ENCODE peak calls at places on chromosomes 1 and 21, in nine cellular contexts. One of them, this sample, is unnamed.

GRCh38 chr1:81042225-81042624 is 758.5 kb upstream of the ADGRL2 start:
- DNase-seq in mesendoderm: no peak
- DNase-seq in hepatocyte: no peak
- DNase-seq in activated naive CD4-positive, alpha-beta T cell: no peak
- DNase-seq in psoas muscle: no peak
- DNase-seq in left cardiac atrium: no peak
- DNase-seq in NCI-H1105 treated with DMSO at 0.1 percent for 48 hours: no peak
- DNase-seq in brain microvascular endothelial cell: no peak
- DNase-seq in upper lobe of right lung: no peak
- DNase-seq in this sample: no peak

GRCh38 chr1:108158893-108159292 is 41.2 kb downstream of the SLC25A24 start:
- DNase-seq in mesendoderm: no peak
- DNase-seq in hepatocyte: no peak
- DNase-seq in NCI-H1105 treated with DMSO at 0.1 percent for 48 hours: no peak
- DNase-seq in brain microvascular endothelial cell: no peak
- DNase-seq in psoas muscle: no peak
- DNase-seq in upper lobe of right lung: no peak
- DNase-seq in activated naive CD4-positive, alpha-beta T cell: no peak
- DNase-seq in left cardiac atrium: no peak
- DNase-seq in this sample: no peak

GRCh38 chr1:245802941-245803665 is 648.3 kb downstream of the KIF26B start:
- DNase-seq in NCI-H1105 treated with DMSO at 0.1 percent for 48 hours: no peak
- DNase-seq in brain microvascular endothelial cell: no peak
- DNase-seq in activated naive CD4-positive, alpha-beta T cell: no peak
- DNase-seq in upper lobe of right lung: no peak
- DNase-seq in hepatocyte: no peak
- DNase-seq in psoas muscle: no peak
- DNase-seq in left cardiac atrium: no peak
- DNase-seq in mesendoderm: no peak
- DNase-seq in this sample: no peak

GRCh38 chr1:53652441-53653199 is 86.3 kb downstream of the GLIS1 start:
- DNase-seq in psoas muscle: no peak
- DNase-seq in mesendoderm: no peak
- DNase-seq in NCI-H1105 treated with DMSO at 0.1 percent for 48 hours: no peak
- DNase-seq in left cardiac atrium: no peak
- DNase-seq in upper lobe of right lung: peak
- DNase-seq in activated naive CD4-positive, alpha-beta T cell: no peak
- DNase-seq in brain microvascular endothelial cell: no peak
- DNase-seq in hepatocyte: no peak
- DNase-seq in this sample: no peak

GRCh38 chr1:27604579-27605299 is 795 bp upstream of the AHDC1 start:
- DNase-seq in brain microvascular endothelial cell: no peak
- DNase-seq in upper lobe of right lung: no peak
- DNase-seq in hepatocyte: no peak
- DNase-seq in NCI-H1105 treated with DMSO at 0.1 percent for 48 hours: no peak
- DNase-seq in mesendoderm: peak
- DNase-seq in left cardiac atrium: no peak
- DNase-seq in activated naive CD4-positive, alpha-beta T cell: no peak
- DNase-seq in psoas muscle: no peak
- DNase-seq in this sample: no peak

GRCh38 chr1:106022312-106022902 is 1034.1 kb upstream of the PRMT6 start:
- DNase-seq in psoas muscle: no peak
- DNase-seq in hepatocyte: peak
- DNase-seq in NCI-H1105 treated with DMSO at 0.1 percent for 48 hours: peak
- DNase-seq in mesendoderm: peak
- DNase-seq in left cardiac atrium: no peak
- DNase-seq in brain microvascular endothelial cell: no peak
- DNase-seq in upper lobe of right lung: no peak
- DNase-seq in activated naive CD4-positive, alpha-beta T cell: no peak
- DNase-seq in this sample: no peak

GRCh38 chr1:23980006-23980724 is at the start of gene SRSF10:
- DNase-seq in brain microvascular endothelial cell: peak
- DNase-seq in mesendoderm: peak
- DNase-seq in upper lobe of right lung: peak
- DNase-seq in psoas muscle: peak
- DNase-seq in activated naive CD4-positive, alpha-beta T cell: peak
- DNase-seq in hepatocyte: peak
- DNase-seq in left cardiac atrium: peak
- DNase-seq in NCI-H1105 treated with DMSO at 0.1 percent for 48 hours: peak
- DNase-seq in this sample: peak

GRCh38 chr1:244118087-244118761 is 67.1 kb downstream of the ZBTB18 start:
- DNase-seq in NCI-H1105 treated with DMSO at 0.1 percent for 48 hours: no peak
- DNase-seq in mesendoderm: no peak
- DNase-seq in psoas muscle: no peak
- DNase-seq in brain microvascular endothelial cell: no peak
- DNase-seq in hepatocyte: no peak
- DNase-seq in upper lobe of right lung: no peak
- DNase-seq in activated naive CD4-positive, alpha-beta T cell: no peak
- DNase-seq in left cardiac atrium: no peak
- DNase-seq in this sample: no peak

GRCh38 chr1:29235955-29236742 is at the start of gene PTPRU:
- DNase-seq in psoas muscle: peak
- DNase-seq in activated naive CD4-positive, alpha-beta T cell: peak
- DNase-seq in mesendoderm: peak
- DNase-seq in hepatocyte: peak
- DNase-seq in brain microvascular endothelial cell: peak
- DNase-seq in left cardiac atrium: peak
- DNase-seq in NCI-H1105 treated with DMSO at 0.1 percent for 48 hours: peak
- DNase-seq in upper lobe of right lung: peak
- DNase-seq in this sample: peak

GRCh38 chr1:235502601-235503332 is 1.5 kb downstream of the B3GALNT2 start:
- DNase-seq in NCI-H1105 treated with DMSO at 0.1 percent for 48 hours: peak
- DNase-seq in left cardiac atrium: no peak
- DNase-seq in activated naive CD4-positive, alpha-beta T cell: no peak
- DNase-seq in hepatocyte: peak
- DNase-seq in mesendoderm: no peak
- DNase-seq in upper lobe of right lung: no peak
- DNase-seq in psoas muscle: no peak
- DNase-seq in brain microvascular endothelial cell: peak
- DNase-seq in this sample: no peak

GRCh38 chr1:192657760-192658159 is 21.8 kb downstream of the RGS13 start:
- DNase-seq in hepatocyte: no peak
- DNase-seq in activated naive CD4-positive, alpha-beta T cell: no peak
- DNase-seq in brain microvascular endothelial cell: no peak
- DNase-seq in NCI-H1105 treated with DMSO at 0.1 percent for 48 hours: no peak
- DNase-seq in upper lobe of right lung: no peak
- DNase-seq in psoas muscle: no peak
- DNase-seq in mesendoderm: no peak
- DNase-seq in left cardiac atrium: no peak
- DNase-seq in this sample: no peak

GRCh38 chr1:172708452-172708851 is 49.5 kb downstream of the FASLG start:
- DNase-seq in upper lobe of right lung: no peak
- DNase-seq in hepatocyte: no peak
- DNase-seq in mesendoderm: no peak
- DNase-seq in NCI-H1105 treated with DMSO at 0.1 percent for 48 hours: no peak
- DNase-seq in activated naive CD4-positive, alpha-beta T cell: no peak
- DNase-seq in psoas muscle: no peak
- DNase-seq in left cardiac atrium: no peak
- DNase-seq in brain microvascular endothelial cell: no peak
- DNase-seq in this sample: no peak

GRCh38 chr1:43990271-43991199 is 864 bp upstream of the CCDC24 start:
- DNase-seq in left cardiac atrium: no peak
- DNase-seq in mesendoderm: no peak
- DNase-seq in activated naive CD4-positive, alpha-beta T cell: no peak
- DNase-seq in brain microvascular endothelial cell: no peak
- DNase-seq in psoas muscle: no peak
- DNase-seq in hepatocyte: no peak
- DNase-seq in NCI-H1105 treated with DMSO at 0.1 percent for 48 hours: no peak
- DNase-seq in upper lobe of right lung: no peak
- DNase-seq in this sample: no peak

GRCh38 chr1:94385354-94385947 is 32.7 kb upstream of the ABCD3 start:
- DNase-seq in mesendoderm: no peak
- DNase-seq in activated naive CD4-positive, alpha-beta T cell: no peak
- DNase-seq in hepatocyte: no peak
- DNase-seq in psoas muscle: no peak
- DNase-seq in upper lobe of right lung: no peak
- DNase-seq in NCI-H1105 treated with DMSO at 0.1 percent for 48 hours: no peak
- DNase-seq in brain microvascular endothelial cell: no peak
- DNase-seq in left cardiac atrium: no peak
- DNase-seq in this sample: no peak

GRCh38 chr1:56547977-56548376 is 31.4 kb downstream of the PLPP3 start:
- DNase-seq in psoas muscle: peak
- DNase-seq in left cardiac atrium: peak
- DNase-seq in activated naive CD4-positive, alpha-beta T cell: no peak
- DNase-seq in mesendoderm: no peak
- DNase-seq in hepatocyte: no peak
- DNase-seq in brain microvascular endothelial cell: no peak
- DNase-seq in upper lobe of right lung: no peak
- DNase-seq in NCI-H1105 treated with DMSO at 0.1 percent for 48 hours: no peak
- DNase-seq in this sample: no peak

GRCh38 chr1:78047131-78047530 is 1.4 kb downstream of the GIPC2 start:
- DNase-seq in brain microvascular endothelial cell: no peak
- DNase-seq in mesendoderm: no peak
- DNase-seq in NCI-H1105 treated with DMSO at 0.1 percent for 48 hours: peak
- DNase-seq in activated naive CD4-positive, alpha-beta T cell: no peak
- DNase-seq in upper lobe of right lung: no peak
- DNase-seq in hepatocyte: no peak
- DNase-seq in left cardiac atrium: no peak
- DNase-seq in psoas muscle: no peak
- DNase-seq in this sample: no peak

GRCh38 chr1:238647877-238648276 is 738.5 kb upstream of the CHRM3 start:
- DNase-seq in upper lobe of right lung: no peak
- DNase-seq in activated naive CD4-positive, alpha-beta T cell: no peak
- DNase-seq in NCI-H1105 treated with DMSO at 0.1 percent for 48 hours: no peak
- DNase-seq in brain microvascular endothelial cell: peak
- DNase-seq in hepatocyte: peak
- DNase-seq in left cardiac atrium: no peak
- DNase-seq in mesendoderm: peak
- DNase-seq in psoas muscle: no peak
- DNase-seq in this sample: no peak

GRCh38 chr1:222053790-222054294 is 312.0 kb upstream of the DUSP10 start:
- DNase-seq in NCI-H1105 treated with DMSO at 0.1 percent for 48 hours: no peak
- DNase-seq in psoas muscle: no peak
- DNase-seq in left cardiac atrium: no peak
- DNase-seq in mesendoderm: no peak
- DNase-seq in brain microvascular endothelial cell: no peak
- DNase-seq in upper lobe of right lung: no peak
- DNase-seq in hepatocyte: no peak
- DNase-seq in activated naive CD4-positive, alpha-beta T cell: no peak
- DNase-seq in this sample: no peak

GRCh38 chr21:38171723-38172344 is 85.0 kb upstream of the KCNJ15 start:
- DNase-seq in mesendoderm: peak
- DNase-seq in psoas muscle: no peak
- DNase-seq in left cardiac atrium: peak
- DNase-seq in upper lobe of right lung: no peak
- DNase-seq in NCI-H1105 treated with DMSO at 0.1 percent for 48 hours: no peak
- DNase-seq in activated naive CD4-positive, alpha-beta T cell: no peak
- DNase-seq in brain microvascular endothelial cell: peak
- DNase-seq in hepatocyte: peak
- DNase-seq in this sample: no peak

GRCh38 chr1:223815865-223816264 is 29.9 kb downstream of the TP53BP2 start:
- DNase-seq in hepatocyte: no peak
- DNase-seq in activated naive CD4-positive, alpha-beta T cell: no peak
- DNase-seq in left cardiac atrium: no peak
- DNase-seq in mesendoderm: no peak
- DNase-seq in NCI-H1105 treated with DMSO at 0.1 percent for 48 hours: no peak
- DNase-seq in brain microvascular endothelial cell: peak
- DNase-seq in psoas muscle: no peak
- DNase-seq in upper lobe of right lung: no peak
- DNase-seq in this sample: no peak

GRCh38 chr1:235358899-235359298 is 8.3 kb upstream of the TBCE start:
- DNase-seq in left cardiac atrium: no peak
- DNase-seq in hepatocyte: no peak
- DNase-seq in NCI-H1105 treated with DMSO at 0.1 percent for 48 hours: no peak
- DNase-seq in psoas muscle: no peak
- DNase-seq in mesendoderm: no peak
- DNase-seq in upper lobe of right lung: no peak
- DNase-seq in activated naive CD4-positive, alpha-beta T cell: no peak
- DNase-seq in brain microvascular endothelial cell: no peak
- DNase-seq in this sample: no peak

GRCh38 chr1:231959225-231959884 is 332.8 kb downstream of the DISC1 start:
- DNase-seq in hepatocyte: no peak
- DNase-seq in upper lobe of right lung: no peak
- DNase-seq in mesendoderm: no peak
- DNase-seq in NCI-H1105 treated with DMSO at 0.1 percent for 48 hours: no peak
- DNase-seq in psoas muscle: no peak
- DNase-seq in brain microvascular endothelial cell: no peak
- DNase-seq in left cardiac atrium: no peak
- DNase-seq in activated naive CD4-positive, alpha-beta T cell: no peak
- DNase-seq in this sample: no peak

GRCh38 chr1:6348511-6349191 is 44.9 kb downstream of the ACOT7 start:
- DNase-seq in brain microvascular endothelial cell: peak
- DNase-seq in upper lobe of right lung: no peak
- DNase-seq in hepatocyte: no peak
- DNase-seq in mesendoderm: peak
- DNase-seq in activated naive CD4-positive, alpha-beta T cell: peak
- DNase-seq in NCI-H1105 treated with DMSO at 0.1 percent for 48 hours: no peak
- DNase-seq in psoas muscle: peak
- DNase-seq in left cardiac atrium: peak
- DNase-seq in this sample: no peak

GRCh38 chr1:46747683-46748288 is 28.9 kb upstream of the EFCAB14 start:
- DNase-seq in left cardiac atrium: peak
- DNase-seq in hepatocyte: peak
- DNase-seq in activated naive CD4-positive, alpha-beta T cell: no peak
- DNase-seq in psoas muscle: no peak
- DNase-seq in NCI-H1105 treated with DMSO at 0.1 percent for 48 hours: peak
- DNase-seq in upper lobe of right lung: no peak
- DNase-seq in brain microvascular endothelial cell: peak
- DNase-seq in mesendoderm: peak
- DNase-seq in this sample: no peak

GRCh38 chr1:12144236-12144635 is 22.6 kb upstream of the TNFRSF1B start:
- DNase-seq in activated naive CD4-positive, alpha-beta T cell: no peak
- DNase-seq in NCI-H1105 treated with DMSO at 0.1 percent for 48 hours: no peak
- DNase-seq in psoas muscle: no peak
- DNase-seq in mesendoderm: no peak
- DNase-seq in left cardiac atrium: no peak
- DNase-seq in upper lobe of right lung: no peak
- DNase-seq in hepatocyte: peak
- DNase-seq in brain microvascular endothelial cell: no peak
- DNase-seq in this sample: no peak

GRCh38 chr1:41648230-41648629 is 163.7 kb upstream of the EDN2 start:
- DNase-seq in mesendoderm: no peak
- DNase-seq in brain microvascular endothelial cell: no peak
- DNase-seq in left cardiac atrium: no peak
- DNase-seq in hepatocyte: no peak
- DNase-seq in activated naive CD4-positive, alpha-beta T cell: no peak
- DNase-seq in psoas muscle: no peak
- DNase-seq in NCI-H1105 treated with DMSO at 0.1 percent for 48 hours: no peak
- DNase-seq in upper lobe of right lung: no peak
- DNase-seq in this sample: no peak

GRCh38 chr1:62144238-62144831 is 50.3 kb upstream of the L1TD1 start:
- DNase-seq in hepatocyte: peak
- DNase-seq in activated naive CD4-positive, alpha-beta T cell: peak
- DNase-seq in NCI-H1105 treated with DMSO at 0.1 percent for 48 hours: peak
- DNase-seq in upper lobe of right lung: no peak
- DNase-seq in psoas muscle: no peak
- DNase-seq in mesendoderm: peak
- DNase-seq in brain microvascular endothelial cell: peak
- DNase-seq in left cardiac atrium: no peak
- DNase-seq in this sample: no peak

GRCh38 chr1:66402194-66402593 is 131.8 kb upstream of the SGIP1 start:
- DNase-seq in brain microvascular endothelial cell: no peak
- DNase-seq in upper lobe of right lung: no peak
- DNase-seq in mesendoderm: no peak
- DNase-seq in activated naive CD4-positive, alpha-beta T cell: no peak
- DNase-seq in hepatocyte: no peak
- DNase-seq in psoas muscle: peak
- DNase-seq in left cardiac atrium: peak
- DNase-seq in NCI-H1105 treated with DMSO at 0.1 percent for 48 hours: no peak
- DNase-seq in this sample: no peak

GRCh38 chr1:100510441-100510840 is 27.5 kb upstream of the GPR88 start:
- DNase-seq in psoas muscle: no peak
- DNase-seq in brain microvascular endothelial cell: no peak
- DNase-seq in left cardiac atrium: no peak
- DNase-seq in mesendoderm: no peak
- DNase-seq in upper lobe of right lung: no peak
- DNase-seq in NCI-H1105 treated with DMSO at 0.1 percent for 48 hours: no peak
- DNase-seq in hepatocyte: no peak
- DNase-seq in activated naive CD4-positive, alpha-beta T cell: no peak
- DNase-seq in this sample: no peak

GRCh38 chr1:202009326-202010031 is 908 bp upstream of the ELF3 start:
- DNase-seq in brain microvascular endothelial cell: peak
- DNase-seq in activated naive CD4-positive, alpha-beta T cell: peak
- DNase-seq in NCI-H1105 treated with DMSO at 0.1 percent for 48 hours: peak
- DNase-seq in psoas muscle: peak
- DNase-seq in upper lobe of right lung: no peak
- DNase-seq in left cardiac atrium: peak
- DNase-seq in hepatocyte: peak
- DNase-seq in mesendoderm: peak
- DNase-seq in this sample: no peak

GRCh38 chr1:26015358-26015757 is 6.2 kb upstream of the EXTL1 start:
- DNase-seq in activated naive CD4-positive, alpha-beta T cell: no peak
- DNase-seq in hepatocyte: peak
- DNase-seq in upper lobe of right lung: peak
- DNase-seq in NCI-H1105 treated with DMSO at 0.1 percent for 48 hours: no peak
- DNase-seq in brain microvascular endothelial cell: no peak
- DNase-seq in mesendoderm: no peak
- DNase-seq in psoas muscle: no peak
- DNase-seq in left cardiac atrium: peak
- DNase-seq in this sample: peak

This sample was measured in left lung.